ENCODE peak calls at places on chromosomes 1 and 21, in nine cellular contexts. Q is memory B cell, D is GM19239, L is HEK293T, X is GM04504, R is adrenal gland, P is iPS-NIHi11, Z is GM13977, Y is endothelial cell. M is an unnamed sample.

GRCh38 chr1:228089520-228090380 is 7.2 kb downstream of the ARF1 start:
- DNase-seq in Q (no peak), D (no peak), L (no peak), X (no peak), R (peak; percentile 23), P (no peak), Z (no peak), Y (no peak), M (no peak)

GRCh38 chr1:39378377-39378776 is 113.1 kb upstream of the BMP8A start:
- DNase-seq in Q (no peak), D (no peak), L (peak; percentile 25), X (no peak), R (no peak), P (peak; percentile 84), Z (no peak), Y (no peak), M (peak; percentile 34)

GRCh38 chr1:189149547-189150375 is 1327.9 kb downstream of the BRINP3 start:
- DNase-seq in Q (no peak), D (no peak), L (no peak), X (no peak), R (no peak), P (peak; percentile 8), Z (no peak), Y (no peak), M (peak; percentile 17)

GRCh38 chr1:64167176-64167575 is 36.2 kb upstream of the UBE2U start:
- DNase-seq in Q (no peak), D (no peak), L (no peak), X (no peak), R (no peak), P (no peak), Z (no peak), Y (no peak), M (no peak)

GRCh38 chr21:15224346-15225086 is 159.7 kb upstream of the NRIP1 start:
- DNase-seq in Q (no peak), D (no peak), L (no peak), X (peak; percentile 64), R (no peak), P (no peak), Z (no peak), Y (no peak), M (peak; percentile 97)

GRCh38 chr1:240602189-240602588 is 9.8 kb downstream of the GREM2 start:
- DNase-seq in Q (no peak), D (no peak), L (no peak), X (no peak), R (no peak), P (no peak), Z (no peak), Y (no peak), M (peak; percentile 44)

GRCh38 chr1:159076753-159077656 is at the start of gene AIM2:
- DNase-seq in Q (peak; percentile 77), D (peak; percentile 48), L (no peak), X (no peak), R (no peak), P (no peak), Z (peak; percentile 59), Y (no peak), M (peak; percentile 82)

GRCh38 chr1:3366181-3367051 is 88.0 kb upstream of the ARHGEF16 start:
- DNase-seq in Q (no peak), D (no peak), L (no peak), X (no peak), R (peak; percentile 27), P (no peak), Z (no peak), Y (no peak), M (no peak)

GRCh38 chr1:3249236-3249845 is 180.3 kb downstream of the PRDM16 start:
- DNase-seq in Q (no peak), D (no peak), L (no peak), X (no peak), R (no peak), P (no peak), Z (no peak), Y (no peak), M (no peak)

GRCh38 chr1:112011231-112011630 is 21.8 kb upstream of the KCND3 start:
- DNase-seq in Q (no peak), D (no peak), L (no peak), X (peak; percentile 48), R (peak; percentile 73), P (no peak), Z (no peak), Y (no peak), M (peak; percentile 56)

GRCh38 chr1:51519857-51520699 is 1.0 kb upstream of the EPS15 start:
- DNase-seq in Q (no peak), D (no peak), L (no peak), X (no peak), R (peak; percentile 41), P (no peak), Z (no peak), Y (no peak), M (peak; percentile 76)

GRCh38 chr21:33852495-33852894 is 63.1 kb downstream of the ATP5PO start:
- DNase-seq in Q (no peak), D (no peak), L (no peak), X (no peak), R (no peak), P (no peak), Z (no peak), Y (no peak), M (no peak)

GRCh38 chr1:178706467-178706866 is 18.6 kb upstream of the RALGPS2 start:
- DNase-seq in Q (no peak), D (no peak), L (no peak), X (no peak), R (peak; percentile 48), P (no peak), Z (no peak), Y (no peak), M (no peak)